ENCODE peak calls at places on chromosomes 13 and 19, in four cellular contexts. U is OCI-M1, P is cardiac muscle cell, I is HuH-7. H is an unnamed sample.

GRCh38 chr13:41496420-41497234 is 39.3 kb downstream of the RGCC start:
- DNase-seq in U (no peak), I (no peak), P (no peak), H (no peak)

GRCh38 chr13:100208002-100208401 is 119.1 kb downstream of the PCCA start:
- DNase-seq in I (no peak), P (no peak), U (no peak), H (no peak)

GRCh38 chr13:79070343-79070974 is 335.6 kb downstream of the RBM26 start:
- DNase-seq in U (peak), P (no peak), I (no peak), H (no peak)

GRCh38 chr13:50152655-50153309 is 137.5 kb downstream of the KCNRG start:
- DNase-seq in P (no peak), I (no peak), U (peak), H (no peak)

GRCh38 chr19:6737873-6738725 is 719 bp upstream of the GPR108 start:
- DNase-seq in I (peak), U (peak), P (peak), H (peak)

GRCh38 chr19:6322284-6322683 is 11.1 kb downstream of the ACER1 start:
- DNase-seq in U (no peak), P (no peak), I (no peak), H (no peak)

GRCh38 chr19:9936151-9937000 is at the start of gene OLFM2:
- DNase-seq in I (peak), P (peak), U (no peak), H (no peak)

GRCh38 chr13:39767791-39768564 is 112.5 kb downstream of the COG6 start:
- DNase-seq in I (no peak), U (no peak), P (no peak), H (no peak)

GRCh38 chr13:25095862-25096453 is at the start of gene PABPC3:
- DNase-seq in I (no peak), U (peak), P (no peak), H (no peak)

GRCh38 chr19:12806242-12807131 is at the start of gene RNASEH2A:
- DNase-seq in U (peak), I (peak), P (peak), H (peak)

GRCh38 chr19:47444388-47444821 is 25.1 kb upstream of the MEIS3 start:
- DNase-seq in U (peak), P (peak), I (peak), H (no peak)

GRCh38 chr13:111614613-111615012 is 294.2 kb downstream of the TEX29 start:
- DNase-seq in P (no peak), U (no peak), I (peak), H (no peak)

GRCh38 chr19:11286312-11286974 is 9.5 kb upstream of the TSPAN16 start:
- DNase-seq in P (no peak), I (no peak), U (no peak), H (no peak)

GRCh38 chr19:7450243-7451223 is 38.3 kb downstream of the PEX11G start:
- DNase-seq in U (no peak), I (no peak), P (no peak), H (no peak)

GRCh38 chr19:28284389-28284788 is 928.6 kb downstream of the UQCRFS1 start:
- DNase-seq in U (no peak), I (no peak), P (no peak), H (no peak)

GRCh38 chr13:39998166-39998565 is 342.7 kb downstream of the COG6 start:
- DNase-seq in U (no peak), I (no peak), P (no peak), H (no peak)

GRCh38 chr19:15636026-15636425 is 4.7 kb upstream of the CYP4F3 start:
- DNase-seq in U (no peak), I (no peak), P (no peak), H (no peak)

GRCh38 chr13:32878172-32878571 is 138.1 kb upstream of the KL start:
- DNase-seq in I (no peak), U (no peak), P (no peak), H (no peak)

GRCh38 chr13:77521595-77522367 is 13.7 kb upstream of the SCEL start:
- DNase-seq in I (no peak), P (no peak), U (no peak), H (peak)

GRCh38 chr19:45446295-45446694 is 21.5 kb upstream of the FOSB start:
- DNase-seq in I (no peak), U (peak), P (no peak), H (no peak)

GRCh38 chr13:32200741-32201140 is 114.4 kb downstream of the ZAR1L start:
- DNase-seq in P (no peak), I (no peak), U (no peak), H (no peak)

GRCh38 chr19:13303381-13304129 is 153.3 kb downstream of the IER2 start:
- DNase-seq in I (no peak), P (no peak), U (no peak), H (no peak)

GRCh38 chr19:5263615-5264014 is 77.0 kb downstream of the PTPRS start:
- DNase-seq in P (no peak), I (no peak), U (no peak), H (no peak)

GRCh38 chr13:114042066-114042815 is 68.4 kb upstream of the C13orf46 start:
- DNase-seq in P (no peak), U (no peak), I (no peak), H (no peak)

GRCh38 chr19:41537789-41538188 is 38.2 kb upstream of the CEACAM21 start:
- DNase-seq in U (peak), P (no peak), I (no peak), H (no peak)

GRCh38 chr19:39369200-39369599 is 21.7 kb downstream of the PAF1 start:
- DNase-seq in U (no peak), I (no peak), P (no peak), H (no peak)

GRCh38 chr13:44158741-44159632 is 214.6 kb upstream of the SERP2 start:
- DNase-seq in I (no peak), P (no peak), U (no peak), H (no peak)

GRCh38 chr13:99383946-99384345 is 76.7 kb upstream of the GPR183 start:
- DNase-seq in U (no peak), I (no peak), P (no peak), H (no peak)

GRCh38 chr19:6685482-6685881 is 15.5 kb upstream of the TNFSF14 start:
- DNase-seq in P (no peak), I (no peak), U (no peak), H (no peak)

GRCh38 chr19:33795370-33796163 is 1.1 kb upstream of the KCTD15 start:
- DNase-seq in P (peak), I (peak), U (peak), H (peak)

H was measured in stomach.